ENCODE peak calls at places on chromosome X, in eight cellular contexts. Q, Y, I, R, F, X, C and U are unnamed samples.

GRCh38 chrX:14936561-14936960 is 63.3 kb downstream of the MOSPD2 start:
- DNase-seq in R (no peak), Q (no peak), X (peak; percentile 39), C (no peak), Y (no peak), F (no peak), I (no peak), U (peak; percentile 9)

GRCh38 chrX:18890724-18891560 is 93.0 kb downstream of the PHKA2 start:
- DNase-seq in I (no peak), Q (no peak), F (no peak), X (no peak), Y (no peak), C (no peak), R (no peak), U (no peak)

GRCh38 chrX:129726307-129727111 is 12.3 kb upstream of the XPNPEP2 start:
- DNase-seq in R (peak; percentile 39), Q (no peak), C (peak; percentile 79), I (no peak), F (peak; percentile 58), Y (peak; percentile 59), X (peak; percentile 68), U (peak; percentile 38)

GRCh38 chrX:19758536-19758935 is 128.9 kb downstream of the SH3KBP1 start:
- DNase-seq in X (no peak), Y (no peak), Q (no peak), I (no peak), C (no peak), R (no peak), F (no peak), U (no peak)

GRCh38 chrX:120036704-120037103 is 40.8 kb downstream of the RHOXF2B start:
- DNase-seq in R (no peak), X (no peak), F (no peak), Y (no peak), C (no peak), Q (no peak), I (no peak), U (no peak)

GRCh38 chrX:10157545-10157944 is 770 bp downstream of the CLCN4 start:
- DNase-seq in Q (no peak), R (no peak), Y (no peak), I (no peak), X (peak; percentile 50), C (no peak), F (no peak), U (no peak)

GRCh38 chrX:71489540-71489939 is 43.4 kb upstream of the OGT start:
- DNase-seq in I (no peak), R (no peak), X (peak; percentile 9), Y (no peak), F (no peak), C (no peak), Q (no peak), U (no peak)

GRCh38 chrX:125198546-125198945 is 121.1 kb upstream of the TEX13C start:
- DNase-seq in F (no peak), R (no peak), C (no peak), Q (no peak), I (no peak), Y (no peak), X (no peak), U (no peak)

GRCh38 chrX:17563515-17563914 is 173.8 kb upstream of the SCML1 start:
- DNase-seq in Y (peak; percentile 7), F (no peak), I (no peak), R (peak; percentile 13), Q (no peak), X (no peak), C (no peak), U (no peak)

GRCh38 chrX:130110379-130111219 is at the start of gene ELF4:
- DNase-seq in I (no peak), C (peak; percentile 17), R (peak; percentile 53), Q (no peak), Y (peak; percentile 77), F (no peak), X (peak; percentile 85), U (peak; percentile 80)

GRCh38 chrX:15576019-15576418 is 24.7 kb downstream of the ACE2 start:
- DNase-seq in X (no peak), R (no peak), Q (no peak), I (no peak), Y (no peak), C (no peak), F (no peak), U (no peak)

GRCh38 chrX:125378205-125378604 is 58.5 kb downstream of the TEX13C start:
- DNase-seq in R (no peak), F (no peak), X (no peak), Y (no peak), I (no peak), Q (no peak), C (no peak), U (peak; percentile 10)

GRCh38 chrX:114976321-114976720 is 41.1 kb downstream of the IL13RA2 start:
- DNase-seq in X (peak; percentile 10), Y (no peak), R (no peak), Q (no peak), I (no peak), C (no peak), F (no peak), U (no peak)

GRCh38 chrX:139974496-139974895 is 9.2 kb upstream of the CXorf66 start:
- DNase-seq in R (no peak), F (no peak), C (no peak), X (no peak), Q (no peak), I (no peak), Y (no peak), U (no peak)

GRCh38 chrX:97787849-97788248 is 904.1 kb downstream of the RPA4 start:
- DNase-seq in R (no peak), X (no peak), F (no peak), I (no peak), Y (no peak), C (no peak), Q (no peak), U (no peak)

GRCh38 chrX:72269671-72270251 is 7.3 kb downstream of the RPS4X start:
- DNase-seq in X (no peak), R (peak; percentile 25), C (no peak), F (no peak), Y (peak; percentile 61), I (no peak), Q (no peak), U (no peak)

GRCh38 chrX:66676990-66677389 is 38.1 kb upstream of the EDA2R start:
- DNase-seq in F (no peak), Q (no peak), R (no peak), I (no peak), C (no peak), Y (no peak), X (peak; percentile 13), U (no peak)